ENCODE peak calls at places on chromosomes 6 and 20, in seven cellular contexts. V is uterus, J is HFF-Myc, B is cardiac fibroblast, O is AG10803, C is HCT116, Q is heart right ventricle. H is an unnamed sample.

GRCh38 chr6:15444881-15445280 is 199.0 kb downstream of the JARID2 start:
- DNase-seq in V (no peak), J (no peak), B (no peak), O (no peak), C (peak; percentile 16), Q (no peak), H (no peak)

GRCh38 chr6:34571388-34571787 is 15.3 kb upstream of the SPDEF start:
- DNase-seq in V (no peak), J (no peak), B (peak; percentile 26), O (no peak), C (no peak), Q (peak; percentile 39), H (no peak)

GRCh38 chr6:146598785-146599405 is at the start of gene ADGB:
- DNase-seq in V (no peak), J (no peak), B (peak; percentile 69), O (peak; percentile 40), C (no peak), Q (peak; percentile 72), H (no peak)

GRCh38 chr6:77492529-77492928 is 29.2 kb upstream of the HTR1B start:
- DNase-seq in V (no peak), J (no peak), B (no peak), O (no peak), C (no peak), Q (no peak), H (no peak)

GRCh38 chr20:45358282-45359068 is 4.5 kb upstream of the SYS1 start:
- DNase-seq in V (peak; percentile 94), J (no peak), B (peak; percentile 92), O (peak; percentile 88), C (no peak), Q (peak; percentile 60), H (peak; percentile 83)

GRCh38 chr6:15793288-15793687 is 130.5 kb upstream of the DTNBP1 start:
- DNase-seq in V (no peak), J (peak; percentile 25), B (peak; percentile 58), O (peak; percentile 42), C (no peak), Q (no peak), H (no peak)

GRCh38 chr6:18465410-18466154 is 78.4 kb downstream of the RNF144B start:
- DNase-seq in V (no peak), J (no peak), B (no peak), O (no peak), C (no peak), Q (no peak), H (no peak)

GRCh38 chr6:135901776-135902524 is 50.4 kb downstream of the PDE7B start:
- DNase-seq in V (peak; percentile 64), J (peak; percentile 65), B (peak; percentile 97), O (peak; percentile 89), C (no peak), Q (no peak), H (peak; percentile 37)

GRCh38 chr6:28488916-28489365 is 26.7 kb downstream of the GPX6 start:
- DNase-seq in V (peak; percentile 58), J (peak; percentile 69), B (peak; percentile 76), O (peak; percentile 73), C (peak; percentile 72), Q (no peak), H (no peak)

GRCh38 chr6:143093290-143093689 is 32.6 kb downstream of the AIG1 start:
- DNase-seq in V (no peak), J (no peak), B (no peak), O (no peak), C (no peak), Q (no peak), H (no peak)

GRCh38 chr6:32393660-32394420 is 13.1 kb downstream of the BTNL2 start:
- DNase-seq in V (peak; percentile 30), J (no peak), B (peak; percentile 47), O (no peak), C (no peak), Q (no peak), H (no peak)

GRCh38 chr6:106520711-106521367 is 108.5 kb downstream of the RTN4IP1 start:
- DNase-seq in V (no peak), J (no peak), B (no peak), O (no peak), C (no peak), Q (no peak), H (no peak)

GRCh38 chr20:50189681-50190250 is 864 bp upstream of the CEBPB start:
- DNase-seq in V (peak; percentile 67), J (no peak), B (no peak), O (no peak), C (no peak), Q (peak; percentile 57), H (peak; percentile 93)
- TF ChIP-seq CTCF in V (no peak), J (no peak), B (no peak), O (no peak), C (no peak), Q (no peak), H (no peak)

GRCh38 chr6:26332408-26332807 is 32.6 kb upstream of the BTN3A2 start:
- DNase-seq in V (no peak), J (no peak), B (no peak), O (no peak), C (no peak), Q (no peak), H (no peak)
- H3K4me3 ChIP-seq in V (no peak overlapping the region), J (peak overlapping the region; percentile 75), B (no peak overlapping the region), O (no peak overlapping the region), C (no peak overlapping the region), Q (no peak overlapping the region), H (no peak overlapping the region)

GRCh38 chr6:110543106-110543505 is 66.7 kb upstream of the SLC22A16 start:
- DNase-seq in V (no peak), J (no peak), B (no peak), O (no peak), C (no peak), Q (peak; percentile 15), H (no peak)
- TF ChIP-seq CTCF in V (no peak), J (no peak), B (no peak), O (no peak), C (no peak), Q (no peak), H (no peak)

DNA sequence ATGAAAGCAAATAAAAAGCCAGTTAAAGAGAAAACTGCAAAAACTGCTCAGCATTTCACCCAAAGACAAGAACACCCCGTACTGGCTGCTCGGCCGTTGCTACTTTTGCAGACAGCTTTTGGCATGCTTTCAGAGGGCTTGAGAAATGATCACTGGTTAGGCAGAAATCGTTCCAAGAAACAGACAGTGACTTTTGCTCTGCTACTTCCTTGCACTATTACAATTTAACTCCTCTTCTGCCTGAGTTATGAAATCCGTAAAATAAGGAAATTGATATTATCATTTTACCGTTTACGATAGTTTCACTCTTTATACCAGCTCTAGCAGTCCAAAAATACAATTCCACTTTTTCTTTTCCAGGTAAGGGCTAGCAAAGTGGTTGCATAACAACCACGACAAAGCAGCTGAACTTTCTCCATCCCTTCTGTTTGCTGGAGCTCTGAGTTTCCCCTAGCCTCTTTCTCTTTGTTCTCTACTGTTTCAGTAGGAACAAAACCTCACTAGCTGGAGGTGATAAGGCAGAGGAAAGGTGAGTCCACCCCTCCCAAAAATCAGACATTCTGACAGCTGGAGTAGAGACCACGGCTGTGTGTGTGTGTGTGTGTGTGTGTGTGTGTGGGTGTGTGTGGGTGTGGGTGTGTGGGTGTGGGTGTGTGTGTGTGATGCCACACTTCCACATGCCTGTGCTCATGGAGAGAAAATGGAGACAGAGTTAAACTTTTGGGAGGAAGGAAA is 191.8 kb upstream of the RREB1 start:
- DNase-seq in V (peak; percentile 80), J (no peak), B (peak; percentile 87), O (peak; percentile 63), C (no peak), Q (peak; percentile 41), H (no peak)
- H3K4me3 ChIP-seq in V (peak overlapping the region; percentile 31), J (no peak overlapping the region), B (peak overlapping the region; percentile 19), O (peak overlapping the region; percentile 40), C (no peak overlapping the region), Q (peak overlapping the region; percentile 43), H (no peak overlapping the region)

GRCh38 chr6:149716584-149716983 is 1.3 kb downstream of the LATS1 start:
- DNase-seq in V (no peak), J (no peak), B (peak; percentile 23), O (no peak), C (no peak), Q (no peak), H (no peak)

GRCh38 chr6:149716181-149716580 is 1.7 kb downstream of the LATS1 start:
- DNase-seq in V (no peak), J (no peak), B (no peak), O (no peak), C (no peak), Q (no peak), H (no peak)

GRCh38 chr6:149719531-149719930 is 1.6 kb upstream of the LATS1 start:
- DNase-seq in V (no peak), J (no peak), B (no peak), O (no peak), C (no peak), Q (no peak), H (no peak)

GRCh38 chr6:149717255-149717587 is 680 bp downstream of the LATS1 start:
- DNase-seq in V (no peak), J (no peak), B (no peak), O (no peak), C (no peak), Q (no peak), H (no peak)

GRCh38 chr6:149717588-149718458 is at the start of gene LATS1:
- DNase-seq in V (peak; percentile 85), J (no peak), B (peak; percentile 91), O (peak; percentile 89), C (peak; percentile 43), Q (peak; percentile 93), H (peak; percentile 98)
- TF ChIP-seq CTCF in V (no peak), J (no peak), B (no peak), O (no peak), C (no peak), Q (no peak), H (no peak)

DNA sequence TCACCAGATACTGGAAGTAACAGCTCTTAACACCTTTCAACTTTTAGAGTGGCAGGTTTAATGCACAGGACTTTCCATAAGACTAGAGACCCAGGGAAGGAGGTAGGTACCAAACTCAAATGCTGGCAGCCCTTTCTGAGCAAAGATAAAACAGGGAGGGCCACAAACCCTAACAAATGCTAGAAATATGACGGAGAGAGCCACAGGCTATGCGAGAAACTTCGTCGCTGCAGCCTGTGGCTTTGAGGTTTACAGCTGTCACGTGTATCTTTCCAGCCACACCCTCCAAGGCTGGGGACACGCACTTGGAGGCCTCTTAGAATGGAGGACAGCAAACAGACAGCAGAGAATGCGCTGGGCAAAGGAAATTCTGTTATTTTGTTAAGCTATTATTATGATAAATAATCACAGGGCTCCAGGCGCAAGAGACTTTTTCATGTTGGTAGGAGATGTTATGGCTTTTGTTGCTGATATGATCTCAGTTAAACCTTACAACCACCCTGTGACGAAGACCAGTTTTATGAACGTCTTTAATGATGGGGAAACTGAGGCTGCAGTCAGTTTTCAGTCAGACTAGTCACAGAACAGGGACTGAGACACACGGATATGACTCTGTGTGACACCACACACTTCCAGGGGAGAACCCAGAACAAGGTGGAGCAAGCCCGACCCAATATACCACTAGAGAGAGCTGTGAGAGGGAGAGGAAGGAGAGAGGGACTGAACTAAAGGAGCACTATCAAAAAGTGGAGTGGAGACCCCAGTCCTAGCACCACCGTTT is 2.0 kb downstream of the TRAM2 start:
- DNase-seq in V (no peak), J (no peak), B (peak; percentile 52), O (peak; percentile 83), C (no peak), Q (no peak), H (peak; percentile 91)
- H3K4me3 ChIP-seq in V (peak overlapping the region; percentile 69), J (peak overlapping the region; percentile 81), B (peak overlapping the region; percentile 98), O (peak overlapping the region; percentile 96), C (no peak overlapping the region), Q (peak overlapping the region; percentile 97), H (no peak overlapping the region)

GRCh38 chr6:165820407-165820806 is 157.4 kb upstream of the PDE10A start:
- DNase-seq in V (no peak), J (no peak), B (no peak), O (no peak), C (no peak), Q (no peak), H (no peak)
- TF ChIP-seq CTCF in V (no peak), J (no peak), B (no peak), O (no peak), C (no peak), Q (no peak), H (no peak)

H was measured in lower leg skin.